ENCODE peak calls at places on chromosomes 3 and 15, in eight cellular contexts. S is epithelial cell of esophagus, Z is omental fat pad, O is neural crest cell, A is right cardiac atrium, P is gastrocnemius medialis, C is amniotic stem cell, L is RCC 7860. Q is an unnamed sample.

GRCh38 chr3:32154180-32154579 is 47.8 kb downstream of the GPD1L start:
- DNase-seq in S (peak), Z (no peak), O (no peak), A (no peak), P (no peak), C (no peak), L (no peak), Q (no peak)

GRCh38 chr3:142680710-142681109 is 43.1 kb upstream of the TRPC1 start:
- DNase-seq in S (peak), Z (no peak), O (no peak), A (no peak), P (no peak), C (no peak), L (no peak), Q (no peak)

GRCh38 chr15:77870195-77871065 is 207.1 kb downstream of the TBC1D2B start:
- DNase-seq in S (peak), Z (peak), O (peak), A (peak), P (peak), C (no peak), L (peak), Q (peak)

GRCh38 chr3:19757773-19758172 is 176.2 kb downstream of the EFHB start:
- DNase-seq in S (peak), Z (no peak), O (no peak), A (no peak), P (no peak), C (no peak), L (peak), Q (no peak)

GRCh38 chr3:177146646-177147045 is 50.6 kb downstream of the TBL1XR1 start:
- DNase-seq in S (no peak), Z (no peak), O (no peak), A (no peak), P (no peak), C (no peak), L (no peak), Q (no peak)

GRCh38 chr3:170751083-170751893 is 118.7 kb downstream of the RPL22L1 start:
- DNase-seq in S (peak), Z (no peak), O (no peak), A (peak), P (peak), C (peak), L (peak), Q (peak)

GRCh38 chr3:116201032-116201690 is 244.1 kb downstream of the LSAMP start:
- DNase-seq in S (no peak), Z (no peak), O (no peak), A (no peak), P (no peak), C (no peak), L (no peak), Q (no peak)

GRCh38 chr15:99151156-99151555 is 46.3 kb downstream of the SYNM start:
- DNase-seq in S (no peak), Z (no peak), O (no peak), A (no peak), P (no peak), C (no peak), L (no peak), Q (no peak)

GRCh38 chr3:162211470-162211869 is 714.9 kb downstream of the OTOL1 start:
- DNase-seq in S (no peak), Z (no peak), O (no peak), A (no peak), P (no peak), C (no peak), L (no peak), Q (no peak)

GRCh38 chr3:162492446-162493081 is 996.0 kb downstream of the OTOL1 start:
- DNase-seq in S (peak), Z (no peak), O (no peak), A (no peak), P (no peak), C (peak), L (peak), Q (no peak)

GRCh38 chr3:98012974-98013373 is 22.1 kb downstream of the GABRR3 start:
- DNase-seq in S (peak), Z (no peak), O (no peak), A (no peak), P (no peak), C (no peak), L (no peak), Q (no peak)

GRCh38 chr3:15875016-15875689 is 77.4 kb upstream of the ANKRD28 start:
- DNase-seq in S (peak), Z (no peak), O (no peak), A (no peak), P (no peak), C (peak), L (peak), Q (no peak)

GRCh38 chr3:176479291-176479690 is 718.0 kb downstream of the TBL1XR1 start:
- DNase-seq in S (no peak), Z (no peak), O (no peak), A (no peak), P (no peak), C (no peak), L (no peak), Q (no peak)